ENCODE peak calls at places on chromosomes 4 and X, in seven cellular contexts. G is IMR-90, A is mesendoderm, H is H9, D is neuronal stem cell, P is mesenchymal stem cell, N is trophoblast cell. U is an unnamed sample.
A peak's percentile ranks its signal among the peaks of the same experiment; 100 is the strongest.

GRCh38 chr4:23373269-23373668 is 516.6 kb downstream of the PPARGC1A start:
- DNase-seq in G (peak; percentile 4), A (peak; percentile 87), P (peak; percentile 20), H (no peak), D (no peak), N (peak; percentile 61), U (no peak)

GRCh38 chr4:73843369-73843768 is 6.9 kb downstream of the CXCL6 start:
- DNase-seq in A (no peak), D (no peak), G (no peak), N (no peak), H (no peak), P (no peak), U (no peak)

GRCh38 chr4:66376396-66376795 is 706.1 kb upstream of the EPHA5 start:
- DNase-seq in D (no peak), G (no peak), A (no peak), P (no peak), N (no peak), H (no peak), U (no peak)

GRCh38 chrX:151004085-151004484 is 20.9 kb downstream of the HMGB3 start:
- DNase-seq in N (no peak), D (no peak), H (no peak), P (peak; percentile 1), A (peak; percentile 46), G (peak; percentile 2), U (no peak)

GRCh38 chr4:177442623-177443155 is 452 bp upstream of the AGA start:
- DNase-seq in P (no peak), H (no peak), N (no peak), G (no peak), D (no peak), A (no peak), U (no peak)

GRCh38 chr4:155552180-155552579 is 114.5 kb upstream of the GUCY1A1 start:
- DNase-seq in H (peak; percentile 48), A (peak; percentile 77), P (peak; percentile 72), G (peak; percentile 81), N (no peak), D (no peak), U (no peak)

GRCh38 chr4:795726-796119 is 30.2 kb downstream of the CPLX1 start:
- DNase-seq in N (no peak), G (no peak), D (no peak), P (no peak), A (no peak), H (no peak), U (no peak)

GRCh38 chr4:54539500-54540029 is 118.2 kb upstream of the KIT start:
- DNase-seq in N (peak; percentile 82), G (peak; percentile 46), D (peak; percentile 71), A (peak; percentile 84), H (peak; percentile 83), P (peak; percentile 64), U (no peak)

GRCh38 chr4:127730142-127730913 is at the start of gene SLC25A31:
- DNase-seq in N (no peak), P (no peak), A (no peak), D (no peak), G (no peak), H (peak; percentile 35), U (no peak)

GRCh38 chrX:109918753-109919152 is 84.2 kb upstream of the TMEM164 start:
- DNase-seq in H (no peak), A (no peak), N (no peak), D (no peak), P (peak; percentile 27), G (peak; percentile 2), U (no peak)

DNA sequence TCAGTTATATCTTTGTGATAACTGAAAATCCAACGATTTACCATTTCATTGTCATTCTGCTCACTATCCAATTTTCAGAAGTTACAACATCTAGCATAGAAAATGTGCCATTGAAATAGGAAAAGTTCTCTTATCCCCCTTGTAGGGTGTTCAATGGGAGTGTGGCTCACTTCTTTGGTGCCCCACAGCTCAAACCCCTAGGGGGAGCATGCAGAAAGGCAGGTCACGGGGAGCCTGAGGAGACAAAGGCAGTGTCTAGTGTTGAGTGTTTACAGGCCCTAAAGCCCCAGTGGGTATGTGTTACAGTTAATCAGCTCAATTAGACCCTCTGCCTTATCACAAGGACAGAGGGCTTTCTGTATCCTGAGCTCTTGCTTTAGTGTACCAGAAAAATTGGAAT is 243.4 kb upstream of the GRID2 start:
- DNase-seq in G (no peak), N (no peak), H (peak; percentile 46), D (no peak), A (peak; percentile 29), P (no peak), U (no peak)
- H3K4ac ChIP-seq in G (no peak overlapping the region), N (no peak overlapping the region), H (no peak overlapping the region), D (no peak overlapping the region), A (no peak overlapping the region), P (no peak overlapping the region), U (no peak overlapping the region)

GRCh38 chrX:39675619-39676018 is 422.1 kb downstream of the BCOR start:
- DNase-seq in H (no peak), P (peak; percentile 24), D (no peak), A (no peak), G (no peak), N (no peak), U (no peak)

GRCh38 chrX:39670281-39670680 is 427.5 kb downstream of the BCOR start:
- DNase-seq in D (no peak), P (no peak), H (no peak), G (no peak), A (no peak), N (peak; percentile 13), U (no peak)

GRCh38 chrX:39674771-39675553 is 422.8 kb downstream of the BCOR start:
- DNase-seq in G (no peak), D (no peak), N (no peak), A (no peak), P (no peak), H (no peak), U (no peak)

GRCh38 chrX:39669668-39670067 is 428.1 kb downstream of the BCOR start:
- DNase-seq in G (no peak), H (no peak), P (no peak), N (no peak), A (no peak), D (no peak), U (no peak)

GRCh38 chrX:39672405-39672804 is 425.4 kb downstream of the BCOR start:
- DNase-seq in D (no peak), N (no peak), A (no peak), G (no peak), P (no peak), H (no peak), U (no peak)
- H3K4ac ChIP-seq in D (no peak overlapping the region), N (no peak overlapping the region), A (no peak overlapping the region), G (no peak overlapping the region), P (no peak overlapping the region), H (no peak overlapping the region), U (no peak overlapping the region)

GRCh38 chr4:140150886-140151699 is 2.9 kb downstream of the MAML3 start:
- DNase-seq in D (peak; percentile 91), H (peak; percentile 89), P (peak; percentile 95), N (peak; percentile 83), G (peak; percentile 97), A (peak; percentile 98), U (peak; percentile 78)

GRCh38 chr4:140150636-140150885 is 3.4 kb downstream of the MAML3 start:
- DNase-seq in P (no peak), H (no peak), N (peak; percentile 95), G (no peak), D (no peak), A (no peak), U (no peak)

GRCh38 chr4:140151700-140152014 is 2.3 kb downstream of the MAML3 start:
- DNase-seq in H (peak; percentile 92), N (peak; percentile 91), G (peak; percentile 85), P (peak; percentile 93), D (no peak), A (peak; percentile 99), U (no peak)

GRCh38 chr4:140152015-140152703 is 1.8 kb downstream of the MAML3 start:
- DNase-seq in N (no peak), P (peak; percentile 24), A (peak; percentile 71), D (peak; percentile 43), H (no peak), G (no peak), U (peak; percentile 52)

DNA sequence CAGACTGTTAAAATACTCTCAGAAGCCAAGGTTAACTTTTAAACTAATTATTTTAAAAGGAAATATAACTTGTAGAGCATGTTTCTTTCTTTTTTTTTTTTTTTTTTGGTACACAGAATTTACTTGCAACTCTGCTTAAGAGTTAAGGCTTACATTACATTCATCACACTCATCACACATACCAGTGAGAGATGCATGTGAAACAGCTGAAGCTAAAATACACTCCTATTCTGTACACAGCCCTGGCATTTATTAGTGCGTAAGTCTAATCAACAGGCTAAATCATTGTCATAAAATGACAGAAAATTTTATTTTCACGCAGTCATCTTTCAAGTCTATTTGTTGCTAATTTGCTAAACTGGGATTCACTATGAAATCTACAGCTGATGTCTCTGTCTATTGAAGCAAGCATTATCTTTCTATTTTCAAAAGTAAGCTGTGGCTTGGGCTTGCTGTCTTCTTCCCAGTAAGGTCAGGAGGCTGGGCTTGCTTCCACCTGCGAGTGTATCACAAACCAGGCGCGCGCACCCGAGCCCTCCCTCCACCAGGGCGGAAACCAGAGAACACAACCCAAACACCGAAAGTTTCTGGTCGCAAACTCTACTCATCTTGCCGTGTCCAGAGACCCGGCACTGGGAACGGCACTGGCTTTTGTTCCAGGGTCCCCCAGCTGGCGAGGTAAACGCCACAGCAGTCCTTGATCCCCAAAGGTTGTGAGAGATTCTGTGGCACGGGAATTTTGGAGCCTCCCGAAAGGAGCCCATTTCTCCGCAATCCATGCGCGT is 3.9 kb downstream of the MAML3 start:
- DNase-seq in P (peak; percentile 60), N (peak; percentile 66), A (peak; percentile 85), G (peak; percentile 61), D (peak; percentile 57), H (peak; percentile 75), U (peak; percentile 73)
- H3K4ac ChIP-seq in P (peak overlapping the region; percentile 54), N (peak overlapping the region; percentile 91), A (peak overlapping the region; percentile 38), G (peak overlapping the region; percentile 93), D (no peak overlapping the region), H (no peak overlapping the region), U (no peak overlapping the region)

GRCh38 chr4:70838972-70839536 is 636 bp downstream of the GRSF1 start:
- DNase-seq in P (peak; percentile 75), N (peak; percentile 33), H (peak; percentile 53), G (peak; percentile 49), A (peak; percentile 73), D (peak; percentile 61), U (peak; percentile 67)
- H3K4ac ChIP-seq in P (peak overlapping the region; percentile 99), N (peak overlapping the region; percentile 80), H (no peak overlapping the region), G (peak overlapping the region; percentile 94), A (peak overlapping the region; percentile 87), D (no peak overlapping the region), U (peak overlapping the region; percentile 27)

GRCh38 chr4:24794111-24794860 is 1.1 kb upstream of the SOD3 start:
- DNase-seq in A (peak; percentile 63), G (peak; percentile 72), P (peak; percentile 69), N (peak; percentile 82), D (no peak), H (no peak), U (no peak)

GRCh38 chr4:24793219-24794005 is 2.0 kb upstream of the SOD3 start:
- DNase-seq in A (peak; percentile 75), P (no peak), G (peak; percentile 19), D (no peak), H (no peak), N (peak; percentile 30), U (peak; percentile 39)

GRCh38 chr4:24794916-24795665 is at the start of gene SOD3:
- DNase-seq in H (peak; percentile 93), D (peak; percentile 48), N (peak; percentile 92), P (peak; percentile 69), A (peak; percentile 91), G (peak; percentile 86), U (peak; percentile 74)

GRCh38 chr4:24792552-24792951 is 2.8 kb upstream of the SOD3 start:
- DNase-seq in G (no peak), H (no peak), D (no peak), A (no peak), N (no peak), P (no peak), U (no peak)

GRCh38 chr4:24791043-24791442 is 4.3 kb upstream of the SOD3 start:
- DNase-seq in G (no peak), N (no peak), H (no peak), A (no peak), D (no peak), P (no peak), U (peak; percentile 3)
- H3K4ac ChIP-seq in G (no peak overlapping the region), N (no peak overlapping the region), H (no peak overlapping the region), A (no peak overlapping the region), D (no peak overlapping the region), P (no peak overlapping the region), U (no peak overlapping the region)